ENCODE peak calls at places on chromosomes 13 and 19, in ten cellular contexts. S, I, Q, F, H, P, W, Z, K and O are unnamed samples.

GRCh38 chr13:106455777-106456176 is 79.7 kb downstream of the EFNB2 start:
- DNase-seq in S (no peak), I (no peak), Q (no peak), F (no peak), H (no peak), P (no peak), W (peak; percentile 77), Z (no peak), K (no peak), O (no peak)

GRCh38 chr19:58379276-58379675 is 1.6 kb downstream of the ZNF837 start:
- DNase-seq in S (no peak), I (no peak), Q (no peak), F (no peak), H (no peak), P (no peak), W (no peak), Z (no peak), K (no peak), O (no peak)

GRCh38 chr13:30421093-30422055 is 919 bp upstream of the UBE2L5 start:
- DNase-seq in S (peak; percentile 67), I (no peak), Q (peak; percentile 68), F (peak; percentile 82), H (peak; percentile 87), P (peak; percentile 45), W (peak; percentile 94), Z (peak; percentile 85), K (peak; percentile 49), O (no peak)

GRCh38 chr13:60047943-60048342 is 115.8 kb downstream of the DIAPH3 start:
- DNase-seq in S (no peak), I (no peak), Q (no peak), F (no peak), H (peak; percentile 15), P (no peak), W (peak; percentile 8), Z (peak; percentile 17), K (no peak), O (no peak)

GRCh38 chr19:28245937-28246336 is 967.0 kb downstream of the UQCRFS1 start:
- DNase-seq in S (no peak), I (no peak), Q (no peak), F (no peak), H (no peak), P (no peak), W (no peak), Z (no peak), K (no peak), O (no peak)

GRCh38 chr13:36758345-36758744 is 60.7 kb upstream of the RFXAP start:
- DNase-seq in S (no peak), I (no peak), Q (no peak), F (no peak), H (no peak), P (no peak), W (no peak), Z (no peak), K (no peak), O (no peak)

GRCh38 chr19:38018694-38019426 is 111.9 kb downstream of the SIPA1L3 start:
- DNase-seq in S (no peak), I (no peak), Q (no peak), F (no peak), H (no peak), P (no peak), W (no peak), Z (no peak), K (no peak), O (no peak)

GRCh38 chr19:58346961-58347929 is 6.0 kb downstream of the A1BG start:
- DNase-seq in S (peak; percentile 96), I (no peak), Q (peak; percentile 90), F (no peak), H (peak; percentile 78), P (peak; percentile 33), W (peak; percentile 54), Z (peak; percentile 57), K (peak; percentile 51), O (no peak)

GRCh38 chr13:26186995-26187394 is 35.1 kb downstream of the RNF6 start:
- DNase-seq in S (no peak), I (no peak), Q (peak; percentile 80), F (peak; percentile 33), H (peak; percentile 4), P (no peak), W (no peak), Z (no peak), K (no peak), O (no peak)

GRCh38 chr13:90591927-90592268 is 755.6 kb upstream of the MIR17HG start:
- DNase-seq in S (no peak), I (no peak), Q (no peak), F (no peak), H (no peak), P (no peak), W (no peak), Z (peak; percentile 4), K (no peak), O (no peak)

GRCh38 chr13:97174638-97175037 is 47.5 kb upstream of the MBNL2 start:
- DNase-seq in S (no peak), I (no peak), Q (no peak), F (no peak), H (peak; percentile 41), P (no peak), W (no peak), Z (no peak), K (no peak), O (no peak)

GRCh38 chr13:109875746-109876145 is 89.4 kb upstream of the IRS2 start:
- DNase-seq in S (no peak), I (no peak), Q (no peak), F (no peak), H (no peak), P (no peak), W (no peak), Z (no peak), K (no peak), O (no peak)